ENCODE peak calls at places on chromosomes 12 and 14, in ten cellular contexts. J, S, I, E, B, G, X, T, N and M are unnamed samples.

GRCh38 chr12:11513288-11513687 is 117.9 kb upstream of the PRB2 start:
- DNase-seq in X (peak), B (no peak), I (no peak), J (no peak), N (no peak), T (no peak), S (no peak), E (no peak), G (no peak), M (no peak)

GRCh38 chr14:96917442-96917963 is 120.3 kb downstream of the VRK1 start:
- DNase-seq in B (no peak), E (peak), N (no peak), J (no peak), T (no peak), S (no peak), G (no peak), I (no peak), X (no peak), M (no peak)

GRCh38 chr14:63478437-63478852 is 64.7 kb downstream of the PPP2R5E start:
- DNase-seq in B (no peak), I (no peak), S (no peak), X (no peak), E (no peak), N (no peak), T (no peak), G (no peak), J (no peak), M (no peak)

GRCh38 chr14:102197317-102197850 is 57.7 kb downstream of the WDR20 start:
- DNase-seq in T (no peak), I (no peak), S (no peak), J (no peak), G (no peak), B (no peak), E (no peak), N (no peak), X (no peak), M (no peak)

GRCh38 chr12:119068129-119068856 is 87.0 kb downstream of the SRRM4 start:
- DNase-seq in X (no peak), I (no peak), N (no peak), T (no peak), J (no peak), B (peak), E (no peak), S (no peak), G (no peak), M (no peak)

GRCh38 chr14:89648510-89648909 is 231.5 kb upstream of the FOXN3 start:
- DNase-seq in E (no peak), T (no peak), B (no peak), X (peak), N (no peak), S (no peak), I (no peak), J (no peak), G (no peak), M (no peak)

GRCh38 chr12:105945935-105946334 is 192.8 kb downstream of the NUAK1 start:
- DNase-seq in T (no peak), S (no peak), E (no peak), J (no peak), B (no peak), G (no peak), N (no peak), I (no peak), X (no peak), M (no peak)

GRCh38 chr12:132057691-132058090 is 86.4 kb downstream of the DDX51 start:
- DNase-seq in I (no peak), J (no peak), X (no peak), E (no peak), N (no peak), B (no peak), T (no peak), S (no peak), G (no peak), M (no peak)

GRCh38 chr14:79411403-79412174 is 799.7 kb downstream of the DIO2 start:
- DNase-seq in G (no peak), X (peak), J (no peak), S (no peak), N (no peak), E (no peak), T (no peak), I (no peak), B (no peak), M (no peak)

GRCh38 chr14:104927432-104927816 is 2.7 kb downstream of the PLD4 start:
- DNase-seq in S (no peak), E (no peak), N (no peak), I (peak), X (no peak), T (no peak), G (no peak), B (no peak), J (no peak), M (no peak)

GRCh38 chr14:98229676-98230366 is 1042.2 kb downstream of the BCL11B start:
- DNase-seq in G (no peak), T (no peak), J (no peak), N (no peak), I (no peak), E (no peak), S (no peak), B (no peak), X (no peak), M (no peak)

GRCh38 chr14:92832137-92832700 is 38.1 kb downstream of the GOLGA5 start:
- DNase-seq in G (no peak), J (no peak), S (no peak), I (no peak), B (no peak), E (no peak), N (no peak), T (no peak), X (no peak), M (no peak)

GRCh38 chr14:67620217-67620789 is 583 bp downstream of the ARG2 start:
- DNase-seq in X (peak), E (peak), S (peak), N (peak), I (no peak), J (no peak), G (peak), T (no peak), B (peak), M (peak)

GRCh38 chr12:121033625-121034349 is 5.3 kb downstream of the OASL start:
- DNase-seq in T (no peak), E (peak), G (no peak), X (peak), J (no peak), I (no peak), N (no peak), S (no peak), B (no peak), M (no peak)

GRCh38 chr12:47778842-47779241 is 5.8 kb downstream of the SLC48A1 start:
- DNase-seq in J (no peak), N (no peak), X (no peak), T (no peak), B (no peak), S (no peak), G (no peak), I (no peak), E (no peak), M (no peak)

GRCh38 chr12:87157791-87158190 is 871.4 kb downstream of the C12orf50 start:
- DNase-seq in N (no peak), B (no peak), J (no peak), S (no peak), G (no peak), T (peak), X (peak), E (no peak), I (no peak), M (no peak)

GRCh38 chr12:123971770-123972447 is 722 bp downstream of the CCDC92 start:
- DNase-seq in B (peak), E (peak), J (no peak), I (peak), N (peak), G (peak), X (peak), S (no peak), T (no peak), M (peak)

GRCh38 chr12:11822071-11822818 is 172.8 kb downstream of the ETV6 start:
- DNase-seq in E (peak), N (no peak), J (no peak), X (no peak), B (no peak), G (peak), T (no peak), I (peak), S (no peak), M (no peak)

DNA sequence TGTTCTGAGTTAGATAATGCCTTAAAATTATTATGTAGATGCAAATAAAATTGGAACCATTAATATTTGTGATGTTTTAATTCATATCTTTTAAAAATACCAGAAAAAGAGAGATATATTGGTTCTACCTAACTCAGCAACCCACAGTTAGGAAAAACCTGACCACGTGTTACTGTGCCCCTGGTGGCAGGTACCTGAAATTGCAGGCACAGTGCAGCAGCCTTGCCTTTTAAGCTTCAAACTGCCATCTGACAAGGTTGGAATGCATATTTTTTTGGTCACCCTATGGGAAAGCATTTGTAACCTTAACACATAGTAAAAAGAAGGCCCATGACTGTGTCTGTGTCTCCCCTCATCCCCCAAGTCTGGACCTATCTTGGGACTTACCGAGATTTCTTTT is 109.4 kb upstream of the NOS1 start:
- DNase-seq in E (no peak), J (no peak), S (no peak), G (no peak), I (no peak), N (no peak), X (peak), B (no peak), T (no peak), M (no peak)
- TF ChIP-seq CTCF in E (peak), J (peak), S (no peak), G (no peak), I (no peak), N (peak), X (peak), B (no peak), T (peak), M (no peak)

GRCh38 chr14:100376751-100377171 is 53.6 kb downstream of the SLC25A47 start:
- DNase-seq in I (no peak), B (no peak), N (no peak), J (no peak), X (peak), E (no peak), S (no peak), G (no peak), T (no peak), M (no peak)
- TF ChIP-seq CTCF in I (no peak), B (peak), N (peak), J (no peak), X (peak), E (no peak), S (no peak), G (no peak), T (peak), M (no peak)

GRCh38 chr12:9648701-9649531 is 20.6 kb upstream of the CLEC2D start:
- DNase-seq in N (no peak), G (no peak), S (no peak), B (no peak), X (no peak), T (no peak), I (no peak), J (no peak), E (no peak), M (no peak)

GRCh38 chr12:9649532-9649940 is 20.0 kb upstream of the CLEC2D start:
- DNase-seq in B (peak), T (no peak), G (no peak), X (no peak), E (no peak), S (no peak), J (no peak), I (peak), N (no peak), M (peak)

GRCh38 chr12:9651265-9651729 is 18.2 kb upstream of the CLEC2D start:
- DNase-seq in B (no peak), X (peak), N (no peak), G (no peak), I (no peak), S (no peak), E (no peak), T (peak), J (no peak), M (no peak)

GRCh38 chr12:9646794-9647622 is 22.5 kb upstream of the CLEC2D start:
- DNase-seq in X (peak), B (peak), S (no peak), N (no peak), G (no peak), E (no peak), I (no peak), J (no peak), T (no peak), M (peak)

GRCh38 chr12:9647825-9648700 is 21.4 kb upstream of the CLEC2D start:
- DNase-seq in G (peak), E (peak), I (peak), N (peak), S (peak), X (peak), T (no peak), B (peak), J (peak), M (peak)
- TF ChIP-seq CTCF in G (no peak), E (no peak), I (no peak), N (peak), S (no peak), X (no peak), T (no peak), B (no peak), J (no peak), M (no peak)

GRCh38 chr14:58887931-58888330 is 250.2 kb downstream of the DACT1 start:
- DNase-seq in B (no peak), N (no peak), T (no peak), I (no peak), S (no peak), X (peak), J (no peak), E (no peak), G (no peak), M (no peak)

GRCh38 chr14:58881433-58881832 is 243.7 kb downstream of the DACT1 start:
- DNase-seq in N (no peak), G (no peak), X (no peak), S (no peak), B (no peak), J (no peak), T (no peak), I (no peak), E (no peak), M (no peak)

GRCh38 chr14:58882577-58883018 is 244.8 kb downstream of the DACT1 start:
- DNase-seq in S (no peak), E (no peak), B (no peak), G (no peak), T (peak), N (no peak), J (no peak), X (no peak), I (no peak), M (no peak)

GRCh38 chr14:58878740-58879139 is 241.0 kb downstream of the DACT1 start:
- DNase-seq in G (no peak), J (no peak), X (peak), N (no peak), S (no peak), E (no peak), B (no peak), T (no peak), I (no peak), M (no peak)

GRCh38 chr14:58884442-58884841 is 246.7 kb downstream of the DACT1 start:
- DNase-seq in B (no peak), N (no peak), T (no peak), S (no peak), I (no peak), G (no peak), X (peak), E (no peak), J (no peak), M (no peak)
- TF ChIP-seq CTCF in B (no peak), N (peak), T (peak), S (no peak), I (no peak), G (no peak), X (peak), E (no peak), J (no peak), M (peak)

GRCh38 chr14:94005324-94005723 is 8.2 kb downstream of the CCDC197 start:
- DNase-seq in T (no peak), G (no peak), E (no peak), N (no peak), X (peak), B (no peak), J (no peak), I (no peak), S (no peak), M (no peak)
- TF ChIP-seq CTCF in T (peak), G (no peak), E (no peak), N (peak), X (peak), B (peak), J (peak), I (no peak), S (no peak), M (peak)